ENCODE peak calls at places on chromosomes 16 and 17, in ten cellular contexts. B is transverse colon, L is right lobe of liver, F is A549, O is upper lobe of left lung, P is K562, Q is IMR-90, J is heart left ventricle, R is H1, G is testis. X is an unnamed sample.

GRCh38 chr16:83458612-83459011 is 349.2 kb upstream of the HSBP1 start:
- DNase-seq in P (no peak), Q (peak; percentile 80), O (no peak), L (no peak), F (no peak), J (no peak), G (no peak), B (no peak), R (no peak), X (no peak)

GRCh38 chr16:85491798-85492616 is 121.1 kb upstream of the GSE1 start:
- DNase-seq in B (peak; percentile 52), G (peak; percentile 93), O (no peak), J (peak; percentile 84), Q (no peak), L (peak; percentile 80), F (no peak), R (no peak), P (no peak), X (peak; percentile 82)

GRCh38 chr17:20009302-20010098 is at the start of gene SPECC1:
- DNase-seq in P (peak; percentile 81), Q (peak; percentile 43), B (peak; percentile 86), F (peak; percentile 48), J (peak; percentile 81), O (peak; percentile 98), R (peak; percentile 65), G (peak; percentile 85), L (peak; percentile 72), X (peak; percentile 84)

GRCh38 chr16:19926449-19927390 is 42.1 kb upstream of the GPRC5B start:
- DNase-seq in G (no peak), J (no peak), O (no peak), F (no peak), P (no peak), L (no peak), B (no peak), R (no peak), Q (peak; percentile 76), X (no peak)

GRCh38 chr17:57721967-57722703 is 23.0 kb downstream of the CCDC182 start:
- DNase-seq in Q (no peak), G (no peak), J (no peak), R (no peak), F (no peak), P (no peak), O (no peak), B (no peak), L (no peak), X (no peak)

GRCh38 chr16:50611995-50612848 is 64.0 kb downstream of the NKD1 start:
- DNase-seq in L (no peak), G (no peak), F (no peak), R (no peak), P (no peak), B (no peak), O (no peak), J (no peak), Q (no peak), X (no peak)

GRCh38 chr16:74492976-74493375 is 71.7 kb upstream of the CLEC18B start:
- DNase-seq in B (no peak), L (no peak), R (no peak), F (no peak), O (no peak), G (no peak), J (no peak), P (no peak), Q (no peak), X (no peak)

GRCh38 chr16:57755726-57756423 is 20.3 kb downstream of the KATNB1 start:
- DNase-seq in G (no peak), O (peak; percentile 60), P (no peak), J (no peak), B (no peak), R (no peak), Q (no peak), L (no peak), F (no peak), X (peak; percentile 28)

DNA sequence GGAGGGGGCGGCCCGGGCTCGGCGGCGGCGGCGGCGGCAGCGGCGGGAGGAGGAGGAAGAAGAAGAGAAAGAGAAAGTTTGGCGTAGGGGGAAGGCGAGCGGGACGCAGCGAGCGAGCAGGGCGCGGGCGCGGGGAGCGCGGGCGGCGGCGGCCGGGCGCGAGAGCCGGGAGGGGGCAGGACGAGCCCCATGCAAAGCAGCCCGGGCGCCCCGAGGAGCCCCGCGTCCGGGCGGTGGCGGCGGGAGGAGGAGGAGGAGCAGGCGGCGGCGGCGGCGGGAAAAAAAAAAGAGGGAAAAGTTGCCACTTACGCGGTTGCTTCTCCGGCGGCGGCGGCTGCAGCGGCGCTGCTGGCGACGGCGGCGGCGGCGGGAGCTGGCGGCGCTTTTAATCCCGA is 10.3 kb upstream of the ZFHX3 start:
- DNase-seq in F (no peak), G (no peak), Q (no peak), J (peak; percentile 53), P (peak; percentile 35), L (peak; percentile 62), O (peak; percentile 94), R (no peak), B (peak; percentile 58), X (peak; percentile 40)
- H3K4me3 ChIP-seq in F (peak overlapping the region; percentile 84), G (peak overlapping the region; percentile 76), Q (peak overlapping the region; percentile 82), J (peak overlapping the region; percentile 81), P (peak overlapping the region; percentile 41), L (peak overlapping the region; percentile 54), O (peak overlapping the region; percentile 91), R (peak overlapping the region; percentile 60), B (peak overlapping the region; percentile 93), X (peak overlapping the region; percentile 77)

DNA sequence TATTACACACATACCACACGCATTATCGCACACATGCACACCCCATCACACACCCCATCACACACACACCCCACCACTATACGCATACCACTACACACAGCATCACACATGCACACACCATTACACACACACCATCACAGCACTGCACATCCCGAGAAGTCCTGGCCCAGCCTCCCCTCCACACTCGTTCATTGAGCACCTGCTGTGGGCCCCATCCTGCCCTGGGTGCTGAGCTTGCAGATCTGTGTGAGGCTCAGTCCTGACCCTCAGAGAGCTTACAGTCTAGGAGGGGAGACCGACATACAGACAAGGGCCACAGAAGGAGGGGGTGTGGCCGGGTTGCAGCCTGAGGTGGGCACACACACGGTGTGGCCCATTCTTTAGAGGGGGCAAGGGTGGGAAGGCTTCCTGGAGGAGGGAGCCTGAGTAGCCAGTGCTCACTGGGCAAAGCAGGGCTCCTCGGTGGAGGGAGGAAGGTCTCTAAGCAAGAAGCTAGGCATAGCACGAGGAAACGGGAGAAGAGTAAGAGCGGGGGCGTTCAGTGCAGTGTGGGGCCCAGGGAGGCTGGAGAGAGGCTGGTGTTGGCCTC is 206.6 kb downstream of the NTN1 start:
- DNase-seq in R (no peak), G (no peak), B (no peak), O (no peak), L (peak; percentile 8), F (no peak), J (no peak), Q (no peak), P (no peak), X (no peak)
- H3K27ac ChIP-seq in R (no peak overlapping the region), G (no peak overlapping the region), B (peak overlapping the region; percentile 47), O (no peak overlapping the region), L (no peak overlapping the region), F (no peak overlapping the region), J (no peak overlapping the region), Q (no peak overlapping the region), P (no peak overlapping the region), X (no peak overlapping the region)

GRCh38 chr17:7241047-7241733 is 1.1 kb downstream of the GABARAP start:
- DNase-seq in J (no peak), Q (no peak), R (no peak), L (peak; percentile 13), F (no peak), B (no peak), P (no peak), G (no peak), O (no peak), X (no peak)

GRCh38 chr17:7240375-7240774 is 1.1 kb upstream of the PHF23 start:
- DNase-seq in P (no peak), J (no peak), G (no peak), O (no peak), R (no peak), L (no peak), Q (no peak), F (no peak), B (no peak), X (no peak)

GRCh38 chr17:7239091-7240027 is at the start of gene PHF23:
- DNase-seq in J (peak; percentile 99), L (peak; percentile 100), F (peak; percentile 100), G (peak; percentile 100), P (peak; percentile 83), R (peak; percentile 99), O (peak; percentile 99), Q (peak; percentile 99), B (peak; percentile 99), X (peak; percentile 100)

GRCh38 chr17:7242717-7243576 is 698 bp upstream of the GABARAP start:
- DNase-seq in L (peak; percentile 97), Q (peak; percentile 95), B (peak; percentile 97), G (peak; percentile 98), R (no peak), O (peak; percentile 97), P (peak; percentile 70), J (peak; percentile 97), F (peak; percentile 96), X (peak; percentile 97)

GRCh38 chr17:7241783-7242716 is at the start of gene GABARAP:
- DNase-seq in P (peak; percentile 66), O (peak; percentile 96), L (peak; percentile 93), R (no peak), J (peak; percentile 96), Q (peak; percentile 90), B (peak; percentile 96), G (peak; percentile 96), F (peak; percentile 77), X (peak; percentile 94)
- TF ChIP-seq POLR2A in P (peak; percentile 10), O (peak; percentile 79), L (peak; percentile 54), R (peak; percentile 70), J (peak; percentile 64), Q (peak; percentile 82), B (peak; percentile 73), G (peak; percentile 12), F (no peak), X (peak; percentile 82)

GRCh38 chr16:2511128-2511785 is 2.5 kb upstream of the ATP6V0C start:
- DNase-seq in L (peak; percentile 54), B (peak; percentile 71), R (no peak), J (peak; percentile 59), O (peak; percentile 93), G (peak; percentile 61), P (peak; percentile 84), F (no peak), Q (peak; percentile 71), X (peak; percentile 87)
- H3K4me3 ChIP-seq in L (no peak overlapping the region), B (no peak overlapping the region), R (peak overlapping the region; percentile 37), J (no peak overlapping the region), O (no peak overlapping the region), G (no peak overlapping the region), P (no peak overlapping the region), F (no peak overlapping the region), Q (no peak overlapping the region), X (no peak overlapping the region)

DNA sequence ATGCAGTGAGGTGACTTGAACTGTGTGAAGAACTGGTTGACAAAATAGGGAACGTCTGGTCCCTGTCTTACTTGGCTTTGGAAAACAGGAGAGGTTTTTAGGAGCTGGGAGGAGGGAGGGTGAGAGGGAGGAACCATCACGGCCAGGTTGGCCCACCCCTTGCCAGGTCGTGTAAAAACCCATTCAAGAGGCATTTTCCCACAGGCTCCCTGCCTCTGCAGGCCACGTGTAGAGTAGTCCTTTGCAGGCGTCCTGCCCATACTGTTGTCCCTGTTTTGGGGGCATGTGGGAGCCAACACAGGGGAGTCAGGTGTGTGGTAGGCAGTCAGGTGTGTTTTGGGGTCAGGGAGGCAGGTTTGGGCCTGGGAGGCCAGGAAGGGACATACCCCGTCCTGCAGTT is 169.4 kb downstream of the RAB11FIP4 start:
- DNase-seq in J (no peak), P (no peak), Q (no peak), R (no peak), L (no peak), G (no peak), B (no peak), F (no peak), O (no peak), X (no peak)
- H3K27ac ChIP-seq in J (peak overlapping the region; percentile 95), P (no peak overlapping the region), Q (peak overlapping the region; percentile 61), R (no peak overlapping the region), L (peak overlapping the region; percentile 93), G (no peak overlapping the region), B (peak overlapping the region; percentile 89), F (peak overlapping the region; percentile 97), O (peak overlapping the region; percentile 92), X (peak overlapping the region; percentile 81)

GRCh38 chr16:81443688-81444447 is 740 bp upstream of the CMIP start:
- DNase-seq in F (no peak), B (peak; percentile 49), J (peak; percentile 46), L (peak; percentile 67), R (no peak), O (no peak), P (no peak), G (no peak), Q (no peak), X (peak; percentile 79)
- TF ChIP-seq POLR2A in F (no peak), B (no peak), J (no peak), L (no peak), R (no peak), O (peak; percentile 14), P (no peak), G (no peak), Q (no peak), X (peak; percentile 17)